ENCODE peak calls at places on chromosomes 5 and 9, in nine cellular contexts. One of them, this sample, is unnamed.

GRCh38 chr9:110936719-110937452 is 101.4 kb downstream of the LPAR1 start:
- DNase-seq in MCF 10A: no peak
- DNase-seq in AG04450: no peak
- DNase-seq in body of pancreas: no peak
- DNase-seq in progenitor cell of endocrine pancreas: no peak
- DNase-seq in endothelial cell: no peak
- DNase-seq in mammary epithelial cell: no peak
- DNase-seq in MM.1S: no peak
- DNase-seq in SK-N-SH: no peak
- DNase-seq in this sample: no peak

GRCh38 chr9:108209132-108209700 is 646.6 kb downstream of the ACTL7B start:
- DNase-seq in MCF 10A: no peak
- DNase-seq in progenitor cell of endocrine pancreas: no peak
- DNase-seq in body of pancreas: no peak
- DNase-seq in SK-N-SH: no peak
- DNase-seq in AG04450: no peak
- DNase-seq in MM.1S: no peak
- DNase-seq in endothelial cell: no peak
- DNase-seq in mammary epithelial cell: no peak
- DNase-seq in this sample: no peak

GRCh38 chr9:89481161-89481915 is 16.6 kb downstream of the SEMA4D start:
- DNase-seq in body of pancreas: no peak
- DNase-seq in MCF 10A: no peak
- DNase-seq in MM.1S: no peak
- DNase-seq in AG04450: no peak
- DNase-seq in SK-N-SH: no peak
- DNase-seq in progenitor cell of endocrine pancreas: no peak
- DNase-seq in mammary epithelial cell: no peak
- DNase-seq in endothelial cell: no peak
- DNase-seq in this sample: no peak

GRCh38 chr9:124239249-124240073 is 18.3 kb upstream of the NEK6 start:
- DNase-seq in body of pancreas: peak
- DNase-seq in AG04450: no peak
- DNase-seq in mammary epithelial cell: no peak
- DNase-seq in MM.1S: no peak
- DNase-seq in endothelial cell: no peak
- DNase-seq in MCF 10A: no peak
- DNase-seq in SK-N-SH: no peak
- DNase-seq in progenitor cell of endocrine pancreas: no peak
- DNase-seq in this sample: no peak

GRCh38 chr5:159883522-159883950 is 32.7 kb upstream of the ADRA1B start:
- DNase-seq in mammary epithelial cell: peak
- DNase-seq in SK-N-SH: no peak
- DNase-seq in MCF 10A: peak
- DNase-seq in AG04450: no peak
- DNase-seq in body of pancreas: no peak
- DNase-seq in progenitor cell of endocrine pancreas: no peak
- DNase-seq in MM.1S: no peak
- DNase-seq in endothelial cell: no peak
- DNase-seq in this sample: no peak

GRCh38 chr5:127228540-127229184 is 61.9 kb upstream of the MEGF10 start:
- DNase-seq in mammary epithelial cell: no peak
- DNase-seq in SK-N-SH: peak
- DNase-seq in MM.1S: no peak
- DNase-seq in body of pancreas: peak
- DNase-seq in progenitor cell of endocrine pancreas: no peak
- DNase-seq in MCF 10A: no peak
- DNase-seq in AG04450: no peak
- DNase-seq in endothelial cell: no peak
- DNase-seq in this sample: no peak

GRCh38 chr9:9585920-9586319 is 1026.9 kb downstream of the PTPRD start:
- DNase-seq in endothelial cell: no peak
- DNase-seq in body of pancreas: no peak
- DNase-seq in MCF 10A: no peak
- DNase-seq in AG04450: no peak
- DNase-seq in mammary epithelial cell: no peak
- DNase-seq in progenitor cell of endocrine pancreas: no peak
- DNase-seq in MM.1S: no peak
- DNase-seq in SK-N-SH: no peak
- DNase-seq in this sample: no peak

GRCh38 chr5:132747064-132747692 is at the start of gene CCNI2:
- DNase-seq in MM.1S: no peak
- DNase-seq in endothelial cell: peak
- DNase-seq in AG04450: no peak
- DNase-seq in SK-N-SH: peak
- DNase-seq in progenitor cell of endocrine pancreas: peak
- DNase-seq in mammary epithelial cell: peak
- DNase-seq in MCF 10A: no peak
- DNase-seq in body of pancreas: peak
- DNase-seq in this sample: peak

GRCh38 chr9:2955616-2956015 is 111.7 kb upstream of the PUM3 start:
- DNase-seq in body of pancreas: no peak
- DNase-seq in progenitor cell of endocrine pancreas: no peak
- DNase-seq in AG04450: no peak
- DNase-seq in endothelial cell: no peak
- DNase-seq in MCF 10A: no peak
- DNase-seq in SK-N-SH: no peak
- DNase-seq in mammary epithelial cell: no peak
- DNase-seq in MM.1S: no peak
- DNase-seq in this sample: no peak

GRCh38 chr9:84781431-84781830 is 111.9 kb downstream of the NTRK2 start:
- DNase-seq in MCF 10A: peak
- DNase-seq in endothelial cell: peak
- DNase-seq in body of pancreas: no peak
- DNase-seq in AG04450: no peak
- DNase-seq in progenitor cell of endocrine pancreas: no peak
- DNase-seq in SK-N-SH: peak
- DNase-seq in mammary epithelial cell: peak
- DNase-seq in MM.1S: peak
- DNase-seq in this sample: no peak

GRCh38 chr5:10277773-10278630 is 27.9 kb downstream of the CCT5 start:
- DNase-seq in endothelial cell: no peak
- DNase-seq in progenitor cell of endocrine pancreas: no peak
- DNase-seq in SK-N-SH: no peak
- DNase-seq in body of pancreas: no peak
- DNase-seq in mammary epithelial cell: no peak
- DNase-seq in AG04450: no peak
- DNase-seq in MM.1S: no peak
- DNase-seq in MCF 10A: no peak
- DNase-seq in this sample: no peak

GRCh38 chr5:1444361-1445189 is 665 bp downstream of the SLC6A3 start:
- DNase-seq in mammary epithelial cell: no peak
- DNase-seq in SK-N-SH: no peak
- DNase-seq in MCF 10A: no peak
- DNase-seq in endothelial cell: no peak
- DNase-seq in progenitor cell of endocrine pancreas: no peak
- DNase-seq in body of pancreas: no peak
- DNase-seq in AG04450: no peak
- DNase-seq in MM.1S: no peak
- DNase-seq in this sample: no peak

GRCh38 chr9:88577736-88578485 is 42.9 kb downstream of the NXNL2 start:
- DNase-seq in MM.1S: no peak
- DNase-seq in body of pancreas: no peak
- DNase-seq in mammary epithelial cell: peak
- DNase-seq in SK-N-SH: no peak
- DNase-seq in AG04450: no peak
- DNase-seq in progenitor cell of endocrine pancreas: no peak
- DNase-seq in MCF 10A: no peak
- DNase-seq in endothelial cell: no peak
- DNase-seq in this sample: no peak

GRCh38 chr9:109584205-109584604 is 86.1 kb upstream of the PTPN3 start:
- DNase-seq in SK-N-SH: no peak
- DNase-seq in endothelial cell: no peak
- DNase-seq in mammary epithelial cell: no peak
- DNase-seq in MCF 10A: no peak
- DNase-seq in AG04450: no peak
- DNase-seq in progenitor cell of endocrine pancreas: no peak
- DNase-seq in MM.1S: no peak
- DNase-seq in body of pancreas: no peak
- DNase-seq in this sample: no peak
- TF ChIP-seq CTCF in SK-N-SH: peak
- TF ChIP-seq CTCF in endothelial cell: no peak
- TF ChIP-seq CTCF in mammary epithelial cell: no peak
- TF ChIP-seq CTCF in MCF 10A: no peak
- TF ChIP-seq CTCF in AG04450: no peak
- TF ChIP-seq CTCF in progenitor cell of endocrine pancreas: no peak
- TF ChIP-seq CTCF in MM.1S: no peak
- TF ChIP-seq CTCF in body of pancreas: no peak
- TF ChIP-seq CTCF in this sample: peak

DNA sequence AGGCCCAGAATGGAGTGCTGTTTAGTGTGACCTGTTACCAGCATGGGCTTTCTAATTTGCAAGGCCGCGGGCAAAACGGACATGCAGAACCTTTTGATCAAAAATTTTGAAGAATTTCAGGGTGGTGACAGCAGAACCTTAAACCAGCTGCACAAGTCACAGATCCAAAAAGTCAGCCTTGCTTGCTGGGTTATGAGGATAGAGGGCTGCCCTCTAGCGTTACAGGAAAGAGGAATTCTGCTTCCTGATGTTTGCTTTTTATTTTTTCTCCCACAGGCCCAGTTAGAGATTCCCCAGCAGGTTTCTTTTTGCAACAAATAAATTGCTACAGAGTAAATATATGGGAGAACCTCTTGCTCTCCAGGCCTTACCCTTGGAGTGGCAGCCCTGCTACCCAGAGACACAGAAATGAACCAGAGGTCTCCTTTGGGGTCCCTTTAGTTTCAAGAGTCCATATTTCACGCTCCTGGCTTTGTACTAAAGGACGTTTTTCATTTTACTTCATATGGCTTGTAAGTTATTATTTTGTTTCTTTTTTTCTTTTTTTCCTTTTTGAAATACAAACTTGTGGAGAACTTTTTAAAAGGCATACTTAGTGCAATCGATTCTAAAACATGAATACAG is 3.4 kb upstream of the ADCY2 start:
- DNase-seq in mammary epithelial cell: no peak
- DNase-seq in AG04450: no peak
- DNase-seq in MCF 10A: peak
- DNase-seq in endothelial cell: peak
- DNase-seq in MM.1S: peak
- DNase-seq in body of pancreas: peak
- DNase-seq in SK-N-SH: peak
- DNase-seq in progenitor cell of endocrine pancreas: no peak
- DNase-seq in this sample: peak
- TF ChIP-seq CTCF in mammary epithelial cell: no peak
- TF ChIP-seq CTCF in AG04450: peak
- TF ChIP-seq CTCF in MCF 10A: peak
- TF ChIP-seq CTCF in endothelial cell: peak
- TF ChIP-seq CTCF in MM.1S: peak
- TF ChIP-seq CTCF in body of pancreas: peak
- TF ChIP-seq CTCF in SK-N-SH: peak
- TF ChIP-seq CTCF in progenitor cell of endocrine pancreas: peak
- TF ChIP-seq CTCF in this sample: peak

GRCh38 chr5:164475339-164475977 is 970.0 kb downstream of the MAT2B start:
- DNase-seq in endothelial cell: no peak
- DNase-seq in progenitor cell of endocrine pancreas: no peak
- DNase-seq in MM.1S: peak
- DNase-seq in mammary epithelial cell: peak
- DNase-seq in body of pancreas: no peak
- DNase-seq in SK-N-SH: peak
- DNase-seq in AG04450: no peak
- DNase-seq in MCF 10A: peak
- DNase-seq in this sample: no peak
- TF ChIP-seq CTCF in endothelial cell: peak
- TF ChIP-seq CTCF in progenitor cell of endocrine pancreas: peak
- TF ChIP-seq CTCF in MM.1S: peak
- TF ChIP-seq CTCF in mammary epithelial cell: peak
- TF ChIP-seq CTCF in body of pancreas: no peak
- TF ChIP-seq CTCF in SK-N-SH: peak
- TF ChIP-seq CTCF in AG04450: peak
- TF ChIP-seq CTCF in MCF 10A: peak
- TF ChIP-seq CTCF in this sample: peak

DNA sequence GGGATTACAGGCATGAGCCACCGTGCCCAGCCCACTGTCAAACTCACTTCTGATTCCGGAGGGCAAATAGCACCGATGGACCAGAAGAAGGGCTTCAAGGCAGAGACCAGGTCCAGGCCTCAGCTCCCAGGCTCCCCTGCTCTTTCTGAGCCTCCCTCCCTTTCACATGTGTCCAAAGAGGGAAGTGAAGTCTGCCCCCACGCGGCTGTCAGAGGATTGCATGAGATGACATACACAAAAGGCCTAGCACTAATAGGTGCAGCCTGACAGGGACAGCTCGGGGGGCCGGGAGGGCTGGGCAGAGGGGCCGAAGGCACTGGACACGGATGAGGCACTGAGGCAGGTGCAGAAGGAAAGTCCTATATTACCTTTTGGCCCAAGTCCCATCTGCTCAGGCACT is 16.1 kb downstream of the FBP1 start:
- DNase-seq in endothelial cell: peak
- DNase-seq in body of pancreas: peak
- DNase-seq in AG04450: no peak
- DNase-seq in mammary epithelial cell: no peak
- DNase-seq in SK-N-SH: peak
- DNase-seq in MM.1S: peak
- DNase-seq in progenitor cell of endocrine pancreas: peak
- DNase-seq in MCF 10A: peak
- DNase-seq in this sample: peak
- TF ChIP-seq CTCF in endothelial cell: peak
- TF ChIP-seq CTCF in body of pancreas: peak
- TF ChIP-seq CTCF in AG04450: peak
- TF ChIP-seq CTCF in mammary epithelial cell: peak
- TF ChIP-seq CTCF in SK-N-SH: peak
- TF ChIP-seq CTCF in MM.1S: peak
- TF ChIP-seq CTCF in progenitor cell of endocrine pancreas: peak
- TF ChIP-seq CTCF in MCF 10A: no peak
- TF ChIP-seq CTCF in this sample: peak

DNA sequence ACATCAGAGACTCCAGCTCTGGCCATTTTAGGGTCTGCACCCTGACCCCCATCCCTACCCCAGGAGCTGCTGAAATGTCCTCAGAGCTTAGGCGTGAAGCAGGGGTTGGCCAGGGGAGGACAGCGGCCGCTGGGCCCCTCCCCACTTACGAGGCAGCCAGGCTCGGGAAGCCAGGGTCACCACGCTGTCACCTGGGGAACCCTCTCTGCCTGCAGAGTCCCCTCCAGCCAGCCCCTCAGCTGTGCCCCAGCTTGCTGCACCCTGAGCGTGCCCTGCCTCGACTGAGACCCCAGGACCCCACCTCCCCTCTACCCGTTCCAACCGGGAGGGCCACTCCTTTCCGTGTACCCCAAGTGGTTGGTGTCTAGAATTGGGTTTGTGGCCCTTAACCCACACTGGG is 2.7 kb downstream of the LCN10 start:
- DNase-seq in progenitor cell of endocrine pancreas: no peak
- DNase-seq in endothelial cell: no peak
- DNase-seq in body of pancreas: no peak
- DNase-seq in mammary epithelial cell: no peak
- DNase-seq in MM.1S: no peak
- DNase-seq in SK-N-SH: no peak
- DNase-seq in AG04450: no peak
- DNase-seq in MCF 10A: no peak
- DNase-seq in this sample: no peak
- TF ChIP-seq CTCF in progenitor cell of endocrine pancreas: no peak
- TF ChIP-seq CTCF in endothelial cell: no peak
- TF ChIP-seq CTCF in body of pancreas: no peak
- TF ChIP-seq CTCF in mammary epithelial cell: no peak
- TF ChIP-seq CTCF in MM.1S: no peak
- TF ChIP-seq CTCF in SK-N-SH: no peak
- TF ChIP-seq CTCF in AG04450: no peak
- TF ChIP-seq CTCF in MCF 10A: no peak
- TF ChIP-seq CTCF in this sample: no peak

This sample was measured in neural crest cell.